ENCODE peak calls at places on chromosomes 12 and 14, in ten cellular contexts. Z, X, Q, A, T, K, E, W, J and C are unnamed samples.

GRCh38 chr14:81176224-81176623 is 44.5 kb downstream of the GTF2A1 start:
- DNase-seq in J (no peak), K (no peak), W (no peak), A (no peak), T (no peak), Z (peak; percentile 40), Q (no peak), X (no peak), E (peak; percentile 68), C (peak; percentile 26)

GRCh38 chr14:75511201-75511600 is 11.1 kb upstream of the BATF start:
- DNase-seq in Z (no peak), T (no peak), A (no peak), W (no peak), J (no peak), E (no peak), X (no peak), K (no peak), Q (no peak), C (no peak)

GRCh38 chr12:101604132-101604531 is 9.4 kb downstream of the MYBPC1 start:
- DNase-seq in Z (no peak), T (no peak), E (no peak), J (no peak), W (no peak), A (no peak), X (no peak), Q (no peak), K (no peak), C (no peak)

GRCh38 chr14:22918519-22918808 is 485 bp downstream of the RBM23 start:
- DNase-seq in A (no peak), Q (peak; percentile 56), Z (no peak), T (peak; percentile 25), X (no peak), J (peak; percentile 65), E (no peak), W (no peak), K (no peak), C (no peak)

GRCh38 chr12:11746024-11746771 is 96.7 kb downstream of the ETV6 start:
- DNase-seq in A (peak; percentile 86), Q (no peak), W (peak; percentile 77), X (no peak), K (no peak), Z (no peak), E (no peak), T (peak; percentile 82), J (no peak), C (no peak)

GRCh38 chr14:66649515-66649914 is 141.6 kb downstream of the GPHN start:
- DNase-seq in T (no peak), W (no peak), Z (no peak), J (no peak), A (no peak), Q (no peak), E (no peak), K (no peak), X (no peak), C (no peak)

GRCh38 chr12:99444859-99445316 is 202.7 kb upstream of the GARIN6 start:
- DNase-seq in Q (no peak), J (no peak), T (peak; percentile 53), E (no peak), A (no peak), Z (no peak), X (no peak), W (peak; percentile 76), K (no peak), C (no peak)

GRCh38 chr14:67285876-67286452 is 44.7 kb downstream of the PALS1 start:
- DNase-seq in Z (no peak), Q (peak; percentile 3), K (no peak), A (peak; percentile 86), X (no peak), E (no peak), T (peak; percentile 44), J (no peak), W (peak; percentile 59), C (no peak)

GRCh38 chr12:122049827-122050226 is 28.1 kb downstream of the BCL7A start:
- DNase-seq in K (no peak), X (no peak), Z (no peak), J (no peak), E (no peak), T (no peak), W (no peak), Q (no peak), A (no peak), C (no peak)

GRCh38 chr12:122052285-122052684 is 26.3 kb upstream of the MLXIP start:
- DNase-seq in W (no peak), Q (no peak), Z (no peak), J (no peak), E (no peak), X (no peak), A (no peak), K (no peak), T (peak; percentile 48), C (no peak)

GRCh38 chr12:122048156-122048555 is 26.5 kb downstream of the BCL7A start:
- DNase-seq in X (no peak), T (peak; percentile 84), K (peak; percentile 89), W (no peak), Q (no peak), A (no peak), E (no peak), J (no peak), Z (no peak), C (no peak)

GRCh38 chr12:122050706-122051105 is 27.9 kb upstream of the MLXIP start:
- DNase-seq in K (no peak), Q (no peak), X (no peak), Z (no peak), E (no peak), A (no peak), W (no peak), J (no peak), T (no peak), C (no peak)

GRCh38 chr12:122051231-122051876 is 27.2 kb upstream of the MLXIP start:
- DNase-seq in T (no peak), K (peak; percentile 32), J (no peak), W (no peak), Z (no peak), E (peak; percentile 81), A (no peak), Q (no peak), X (no peak), C (no peak)
- H3K4me3 ChIP-seq in T (no peak overlapping the region), K (no peak overlapping the region), J (no peak overlapping the region), W (no peak overlapping the region), Z (no peak overlapping the region), E (no peak overlapping the region), A (no peak overlapping the region), Q (no peak overlapping the region), X (no peak overlapping the region), C (no peak overlapping the region)

GRCh38 chr14:95877633-95878032 is 1.0 kb downstream of the TUNAR start:
- DNase-seq in W (no peak), E (no peak), J (no peak), X (no peak), Z (no peak), K (no peak), A (no peak), Q (no peak), T (no peak), C (no peak)

GRCh38 chr14:95871531-95871930 is 5.1 kb upstream of the TUNAR start:
- DNase-seq in A (no peak), E (no peak), K (no peak), J (no peak), T (no peak), Z (no peak), X (no peak), W (no peak), Q (no peak), C (no peak)

GRCh38 chr14:95872777-95873176 is 3.9 kb upstream of the TUNAR start:
- DNase-seq in J (no peak), A (no peak), T (no peak), Q (no peak), W (no peak), K (no peak), Z (no peak), E (no peak), X (no peak), C (no peak)

GRCh38 chr14:95876769-95877490 is at the start of gene TUNAR:
- DNase-seq in E (no peak), Q (peak; percentile 84), T (peak; percentile 23), A (no peak), K (no peak), W (no peak), X (no peak), J (no peak), Z (no peak), C (no peak)

GRCh38 chr14:95875831-95876768 is 532 bp upstream of the TUNAR start:
- DNase-seq in Z (no peak), K (no peak), T (no peak), E (no peak), W (no peak), X (no peak), J (no peak), A (no peak), Q (peak; percentile 97), C (no peak)
- H3K4me3 ChIP-seq in Z (no peak overlapping the region), K (no peak overlapping the region), T (no peak overlapping the region), E (peak overlapping the region; percentile 37), W (no peak overlapping the region), X (no peak overlapping the region), J (no peak overlapping the region), A (peak overlapping the region; percentile 65), Q (peak overlapping the region; percentile 74), C (peak overlapping the region; percentile 36)

GRCh38 chr12:58918475-58918874 is 1.8 kb downstream of the LRIG3 start:
- DNase-seq in K (no peak), J (no peak), T (peak; percentile 16), Q (no peak), A (no peak), Z (no peak), W (no peak), X (no peak), E (no peak), C (no peak)

GRCh38 chr12:58915634-58916033 is 4.7 kb downstream of the LRIG3 start:
- DNase-seq in X (peak; percentile 62), A (no peak), K (peak; percentile 37), Z (no peak), T (peak; percentile 79), Q (peak; percentile 13), J (no peak), W (no peak), E (peak; percentile 90), C (no peak)

GRCh38 chr12:58917699-58918334 is 2.5 kb downstream of the LRIG3 start:
- DNase-seq in W (no peak), J (no peak), K (peak; percentile 31), Z (no peak), X (no peak), T (peak; percentile 47), E (no peak), Q (no peak), A (no peak), C (no peak)

GRCh38 chr12:58916153-58916709 is 4.1 kb downstream of the LRIG3 start:
- DNase-seq in Q (no peak), X (no peak), K (no peak), A (no peak), T (no peak), J (no peak), E (no peak), Z (no peak), W (no peak), C (no peak)

DNA sequence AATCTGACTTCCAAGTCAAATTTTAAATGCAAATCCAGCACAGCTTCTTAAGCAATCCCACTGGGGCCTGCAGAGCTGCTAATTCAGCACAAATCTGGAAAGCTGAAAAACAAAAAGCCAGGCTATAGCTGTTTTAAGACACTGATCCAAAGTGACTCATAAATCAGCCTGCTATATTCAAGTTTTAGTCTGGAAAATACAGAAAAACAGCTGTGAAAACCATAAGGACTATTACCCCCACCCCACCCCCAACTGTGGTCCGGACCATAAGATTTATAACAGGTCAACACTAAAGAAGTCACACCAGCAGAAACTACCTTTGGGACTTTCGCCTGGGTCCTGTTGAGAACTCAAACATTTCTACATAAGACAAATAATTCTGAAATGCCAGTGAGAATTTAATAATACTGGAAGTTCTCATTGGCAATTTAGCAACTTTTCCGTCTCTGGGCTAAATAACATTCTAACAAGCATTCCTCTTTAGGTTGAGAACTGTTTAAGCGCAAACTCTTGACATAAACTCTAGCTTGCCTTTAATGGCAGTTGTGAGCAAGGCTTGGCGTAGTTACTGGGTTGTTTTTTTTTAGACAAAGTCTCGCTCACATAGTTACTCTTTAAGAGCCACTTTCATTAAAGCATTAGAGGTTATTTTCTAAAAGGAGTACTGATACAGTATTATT is 3.3 kb downstream of the LRIG3 start:
- DNase-seq in A (no peak), E (no peak), Q (no peak), K (peak; percentile 60), X (peak; percentile 56), W (no peak), J (no peak), Z (no peak), T (peak; percentile 74), C (no peak)
- H3K4me3 ChIP-seq in A (no peak overlapping the region), E (peak overlapping the region; percentile 92), Q (peak overlapping the region; percentile 35), K (peak overlapping the region; percentile 91), X (peak overlapping the region; percentile 94), W (no peak overlapping the region), J (peak overlapping the region; percentile 63), Z (no peak overlapping the region), T (peak overlapping the region; percentile 75), C (peak overlapping the region; percentile 92)

GRCh38 chr12:2961705-2962104 is 2.5 kb downstream of the TEAD4 start:
- DNase-seq in Z (no peak), J (no peak), Q (peak; percentile 61), X (no peak), E (no peak), W (no peak), T (no peak), K (no peak), A (no peak), C (no peak)

GRCh38 chr12:2960996-2961616 is 1.9 kb downstream of the TEAD4 start:
- DNase-seq in A (no peak), X (no peak), Z (no peak), J (no peak), Q (peak; percentile 48), K (no peak), W (no peak), T (peak; percentile 23), E (no peak), C (no peak)

GRCh38 chr12:2959194-2959507 is at the start of gene TEAD4:
- DNase-seq in Q (peak; percentile 99), T (peak; percentile 83), X (peak; percentile 77), E (peak; percentile 74), K (peak; percentile 54), J (peak; percentile 91), Z (no peak), A (peak; percentile 87), W (peak; percentile 89), C (peak; percentile 61)

GRCh38 chr12:2959508-2960431 is 573 bp downstream of the TEAD4 start:
- DNase-seq in J (peak; percentile 82), A (peak; percentile 59), E (peak; percentile 77), Q (peak; percentile 87), K (peak; percentile 28), X (peak; percentile 58), W (peak; percentile 67), T (peak; percentile 73), Z (no peak), C (no peak)

DNA sequence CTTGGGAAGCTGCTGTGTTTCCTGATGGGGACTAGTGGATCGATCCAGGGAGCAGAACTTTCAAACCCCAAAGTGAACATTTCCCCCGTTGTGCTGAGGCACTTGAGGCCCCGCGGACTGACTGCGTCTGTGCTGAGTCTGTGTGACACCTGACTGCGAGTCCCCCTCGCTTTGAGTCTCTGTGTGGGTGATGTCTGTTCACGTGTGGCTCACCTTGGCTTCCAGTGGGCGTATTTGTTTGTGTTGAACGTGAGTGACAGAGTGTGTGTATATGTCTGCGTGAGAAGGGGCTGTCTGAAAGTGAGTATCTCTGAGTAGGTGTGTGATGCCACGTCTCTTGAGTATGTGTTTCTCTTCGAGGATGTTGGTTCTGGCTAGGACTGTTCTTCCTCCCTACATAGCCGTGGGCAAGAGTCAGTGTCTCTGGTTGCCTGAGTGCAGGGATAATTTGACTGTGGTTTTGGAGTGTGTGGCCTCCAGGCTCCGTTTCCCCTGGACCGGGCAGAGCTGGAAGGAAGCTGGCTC is 1.3 kb downstream of the TEAD4 start:
- DNase-seq in Z (no peak), Q (no peak), J (no peak), T (peak; percentile 64), A (peak; percentile 17), E (no peak), X (peak; percentile 39), W (peak; percentile 29), K (peak; percentile 36), C (no peak)
- H3K4me3 ChIP-seq in Z (no peak overlapping the region), Q (peak overlapping the region; percentile 91), J (peak overlapping the region; percentile 62), T (peak overlapping the region; percentile 65), A (peak overlapping the region; percentile 82), E (peak overlapping the region; percentile 69), X (peak overlapping the region; percentile 54), W (peak overlapping the region; percentile 86), K (peak overlapping the region; percentile 71), C (peak overlapping the region; percentile 56)